ENCODE peak calls at places on chromosomes 4 and X, in eight cellular contexts. Y is iPS-NIHi11; C is BE2C; X is upper lobe of right lung; J is stimulated activated CD4-positive, alpha-beta T cell treated with anti-CD3 and anti-CD28 coated beads, Interleukin-4, amount 100 ng/mL, for 24 hours; W is psoas muscle; Q is T-helper 17 cell; I is nucleus accumbens. R is an unnamed sample.

GRCh38 chr4:98938386-98938785 is 9.5 kb upstream of the EIF4E start:
- DNase-seq in Q (no peak), X (no peak), I (no peak), W (no peak), Y (no peak), J (no peak), C (no peak), R (no peak)

GRCh38 chr4:11908205-11908604 is 479.5 kb upstream of the HS3ST1 start:
- DNase-seq in I (no peak), Q (no peak), J (no peak), C (no peak), Y (peak), W (no peak), X (no peak), R (no peak)

GRCh38 chr4:34854451-34854850 is 1389.9 kb downstream of the ARAP2 start:
- DNase-seq in J (no peak), I (no peak), Y (no peak), C (no peak), W (no peak), X (no peak), Q (no peak), R (no peak)

GRCh38 chr4:48779095-48779997 is 733 bp downstream of the FRYL start:
- DNase-seq in J (peak), X (peak), Q (peak), C (peak), I (peak), Y (peak), W (peak), R (peak)

GRCh38 chrX:154979671-154980070 is 42.9 kb downstream of the F8 start:
- DNase-seq in W (no peak), Y (no peak), X (peak), J (no peak), I (no peak), C (no peak), Q (no peak), R (no peak)

GRCh38 chrX:24692305-24692704 is 1.4 kb upstream of the POLA1 start:
- DNase-seq in J (no peak), X (no peak), W (no peak), I (no peak), Q (no peak), C (no peak), Y (no peak), R (no peak)

GRCh38 chrX:7154040-7154597 is 6.2 kb upstream of the PUDP start:
- DNase-seq in X (no peak), W (no peak), Q (no peak), Y (no peak), I (no peak), C (no peak), J (no peak), R (no peak)

GRCh38 chrX:10759400-10759799 is 139.0 kb upstream of the MID1 start:
- DNase-seq in W (no peak), Y (peak), Q (no peak), I (no peak), C (no peak), X (no peak), J (no peak), R (no peak)

GRCh38 chr4:71944956-71945355 is 86.8 kb upstream of the NPFFR2 start:
- DNase-seq in X (no peak), J (no peak), Y (no peak), W (no peak), Q (no peak), C (no peak), I (no peak), R (no peak)

GRCh38 chrX:46820391-46821100 is 16.3 kb upstream of the RP2 start:
- DNase-seq in Y (no peak), J (no peak), C (no peak), X (no peak), I (no peak), W (no peak), Q (no peak), R (no peak)

GRCh38 chr4:112536123-112536522 is 20.1 kb upstream of the NEUROG2 start:
- DNase-seq in X (no peak), W (no peak), Y (no peak), J (no peak), I (no peak), Q (no peak), C (no peak), R (no peak)

GRCh38 chr4:56330691-56331090 is 56.6 kb downstream of the AASDH start:
- DNase-seq in Y (no peak), Q (no peak), C (no peak), I (no peak), J (no peak), W (no peak), X (no peak), R (no peak)

GRCh38 chr4:89021678-89022077 is 35.3 kb downstream of the FAM13A start:
- DNase-seq in I (no peak), W (no peak), Q (no peak), Y (no peak), C (no peak), J (no peak), X (no peak), R (no peak)

GRCh38 chr4:76377922-76378321 is 43.0 kb downstream of the CCDC158 start:
- DNase-seq in Q (peak), I (no peak), J (peak), X (peak), C (peak), W (no peak), Y (peak), R (no peak)

GRCh38 chrX:38666909-38667308 is 105.6 kb downstream of the TSPAN7 start:
- DNase-seq in Q (no peak), Y (no peak), X (no peak), I (no peak), J (no peak), C (peak), W (no peak), R (no peak)

GRCh38 chr4:1598641-1599481 is 85.3 kb downstream of the FAM53A start:
- DNase-seq in C (no peak), X (peak), J (no peak), Q (no peak), W (no peak), I (no peak), Y (peak), R (no peak)

GRCh38 chrX:31036895-31037294 is 34.9 kb downstream of the FTHL17 start:
- DNase-seq in X (no peak), J (no peak), I (no peak), Y (peak), W (peak), Q (no peak), C (peak), R (peak)

GRCh38 chrX:31213941-31214340 is 142.1 kb upstream of the FTHL17 start:
- DNase-seq in X (no peak), J (no peak), W (no peak), Q (no peak), Y (peak), C (peak), I (no peak), R (no peak)

GRCh38 chrX:153318811-153319210 is 2.8 kb downstream of the PNMA6F start:
- DNase-seq in Y (no peak), X (no peak), W (no peak), C (no peak), Q (no peak), J (no peak), I (no peak), R (no peak)

GRCh38 chrX:150887906-150888465 is 10.5 kb downstream of the CD99L2 start:
- DNase-seq in Q (no peak), W (no peak), C (no peak), J (no peak), Y (no peak), I (no peak), X (no peak), R (no peak)

GRCh38 chr4:184962125-184962638 is 56.1 kb upstream of the HELT start:
- DNase-seq in C (no peak), J (no peak), X (no peak), W (no peak), Y (no peak), I (no peak), Q (no peak), R (no peak)

GRCh38 chr4:173171987-173172386 is 3.4 kb downstream of the GALNT7 start:
- DNase-seq in I (no peak), Q (no peak), X (no peak), Y (no peak), J (no peak), W (no peak), C (no peak), R (no peak)

GRCh38 chrX:140710710-140711109 is 1.2 kb downstream of the LINC00632 start:
- DNase-seq in I (no peak), Y (no peak), Q (no peak), J (no peak), W (no peak), C (peak), X (no peak), R (no peak)

GRCh38 chrX:18810416-18810815 is 103.0 kb downstream of the PPEF1 start:
- DNase-seq in W (no peak), Y (no peak), I (no peak), Q (no peak), J (no peak), X (no peak), C (no peak), R (no peak)

GRCh38 chr4:70623301-70623700 is 5.2 kb upstream of the ENAM start:
- DNase-seq in X (no peak), Q (no peak), J (no peak), W (no peak), C (no peak), Y (no peak), I (no peak), R (no peak)

GRCh38 chr4:166435449-166435848 is 562.4 kb downstream of the TLL1 start:
- DNase-seq in X (no peak), C (no peak), I (no peak), Y (no peak), J (no peak), W (no peak), Q (no peak), R (no peak)

GRCh38 chr4:88897180-88897579 is 159.8 kb downstream of the FAM13A start:
- DNase-seq in W (no peak), X (no peak), C (no peak), J (no peak), Q (no peak), I (no peak), Y (no peak), R (no peak)

GRCh38 chrX:6813836-6814370 is 279.0 kb upstream of the VCX3A start:
- DNase-seq in I (no peak), Y (peak), Q (no peak), W (no peak), C (no peak), J (no peak), X (no peak), R (no peak)

GRCh38 chrX:70219938-70220764 is 14.3 kb upstream of the AWAT1 start:
- DNase-seq in X (no peak), J (no peak), I (no peak), W (no peak), C (no peak), Q (no peak), Y (peak), R (no peak)

GRCh38 chr4:122450847-122451246 is 5.7 kb downstream of the IL2 start:
- DNase-seq in W (no peak), I (no peak), Y (peak), C (no peak), J (peak), Q (no peak), X (no peak), R (no peak)

GRCh38 chr4:163367651-163368050 is 24.0 kb downstream of the NPY5R start:
- DNase-seq in Y (no peak), I (no peak), Q (no peak), J (no peak), C (no peak), W (no peak), X (no peak), R (no peak)

GRCh38 chrX:41265615-41266014 is 68.3 kb upstream of the DDX3X start:
- DNase-seq in C (no peak), W (no peak), Q (no peak), J (peak), I (no peak), Y (no peak), X (no peak), R (peak)

GRCh38 chrX:24485323-24485722 is 20.2 kb downstream of the PDK3 start:
- DNase-seq in I (no peak), Y (no peak), C (peak), Q (no peak), J (no peak), X (no peak), W (no peak), R (no peak)

GRCh38 chrX:130714135-130714534 is 188.9 kb downstream of the ENOX2 start:
- DNase-seq in W (no peak), I (no peak), Y (no peak), Q (no peak), C (no peak), X (no peak), J (no peak), R (no peak)

GRCh38 chr4:65825121-65825520 is 154.8 kb upstream of the EPHA5 start:
- DNase-seq in J (no peak), I (no peak), X (no peak), Y (no peak), C (no peak), Q (no peak), W (no peak), R (no peak)